ENCODE peak calls at places on chromosomes 13 and 19, in nine cellular contexts. R is IMR-90, H is tibial nerve, S is ovary, O is lower leg skin, Y is A549, J is HCT116, W is prostate gland, N is heart left ventricle. E is an unnamed sample.

GRCh38 chr13:29520671-29521070 is 74.8 kb downstream of the SLC7A1 start:
- DNase-seq in Y (no peak), W (no peak), R (peak), J (no peak), H (no peak), S (no peak), O (no peak), N (no peak), E (no peak)

GRCh38 chr13:42258747-42259146 is 13.2 kb upstream of the AKAP11 start:
- DNase-seq in N (no peak), R (no peak), O (no peak), S (no peak), Y (no peak), W (no peak), H (no peak), J (no peak), E (no peak)

GRCh38 chr13:90416519-90416918 is 931.0 kb upstream of the MIR17HG start:
- DNase-seq in H (peak), R (peak), W (no peak), J (no peak), S (no peak), Y (no peak), N (no peak), O (no peak), E (no peak)

GRCh38 chr13:110777251-110777820 is 63.8 kb downstream of the ING1 start:
- DNase-seq in H (no peak), W (no peak), J (no peak), Y (no peak), R (peak), O (no peak), S (no peak), N (no peak), E (no peak)

GRCh38 chr19:31066385-31066784 is 282.9 kb downstream of the TSHZ3 start:
- DNase-seq in O (peak), R (peak), W (no peak), H (peak), J (no peak), N (no peak), Y (peak), S (no peak), E (no peak)

GRCh38 chr13:51827254-51827653 is 17.7 kb downstream of the TMEM272 start:
- DNase-seq in N (no peak), H (no peak), Y (no peak), J (no peak), W (no peak), O (no peak), S (no peak), R (no peak), E (no peak)

GRCh38 chr19:45526143-45526542 is 18.9 kb downstream of the VASP start:
- DNase-seq in Y (peak), J (no peak), H (peak), R (peak), W (peak), N (peak), O (no peak), S (peak), E (no peak)

GRCh38 chr19:45442927-45443461 is 19.3 kb upstream of the ERCC1 start:
- DNase-seq in J (no peak), N (peak), W (no peak), O (no peak), H (peak), R (peak), S (no peak), Y (peak), E (peak)

GRCh38 chr13:97339019-97339988 is 94.7 kb upstream of the RAP2A start:
- DNase-seq in H (peak), J (no peak), N (peak), Y (peak), S (peak), W (no peak), R (peak), O (no peak), E (peak)

GRCh38 chr13:108433976-108434375 is 164.5 kb downstream of the TNFSF13B start:
- DNase-seq in Y (no peak), W (no peak), J (no peak), O (no peak), N (no peak), R (no peak), H (no peak), S (no peak), E (no peak)

GRCh38 chr19:58319241-58319640 is 7.6 kb upstream of the ZSCAN22 start:
- DNase-seq in H (no peak), R (no peak), O (no peak), S (no peak), J (no peak), Y (no peak), N (no peak), W (no peak), E (no peak)

GRCh38 chr13:92843549-92843948 is 383.1 kb upstream of the GPC6 start:
- DNase-seq in Y (no peak), W (no peak), O (no peak), S (no peak), N (no peak), J (no peak), R (peak), H (no peak), E (no peak)

GRCh38 chr13:77325371-77325941 is 1.4 kb downstream of the MYCBP2 start:
- DNase-seq in W (no peak), O (no peak), N (no peak), H (no peak), S (no peak), J (no peak), Y (no peak), R (no peak), E (no peak)

GRCh38 chr19:49231804-49232203 is 74.2 kb downstream of the TRPM4 start:
- DNase-seq in R (no peak), N (no peak), W (no peak), Y (no peak), O (no peak), S (no peak), H (no peak), J (no peak), E (no peak)

GRCh38 chr19:1812426-1813196 is 535 bp upstream of the ATP8B3 start:
- DNase-seq in O (peak), S (peak), Y (peak), R (peak), N (peak), H (peak), W (peak), J (peak), E (peak)

GRCh38 chr13:72565893-72566292 is 161.5 kb downstream of the MZT1 start:
- DNase-seq in Y (peak), N (no peak), R (peak), H (no peak), O (no peak), J (peak), S (no peak), W (no peak), E (peak)

GRCh38 chr19:46648070-46648960 is 12.3 kb upstream of the GNG8 start:
- DNase-seq in O (no peak), R (no peak), S (no peak), W (no peak), H (no peak), J (no peak), N (no peak), Y (no peak), E (no peak)

GRCh38 chr13:32737111-32737571 is 150.9 kb downstream of the PDS5B start:
- DNase-seq in N (no peak), O (no peak), R (no peak), J (no peak), W (peak), Y (no peak), S (no peak), H (no peak), E (no peak)

GRCh38 chr19:29578349-29578748 is 27.7 kb upstream of the POP4 start:
- DNase-seq in R (no peak), W (no peak), S (no peak), J (no peak), O (no peak), H (no peak), Y (no peak), N (no peak), E (no peak)

GRCh38 chr13:63551731-63552130 is 2136.1 kb upstream of the PCDH20 start:
- DNase-seq in R (no peak), J (no peak), W (no peak), S (no peak), O (no peak), N (no peak), Y (no peak), H (no peak), E (no peak)

GRCh38 chr19:13633109-13633508 is 126.8 kb upstream of the CACNA1A start:
- DNase-seq in O (no peak), W (no peak), N (no peak), J (no peak), R (peak), S (no peak), Y (no peak), H (no peak), E (no peak)

GRCh38 chr13:23722726-23723453 is 152.7 kb downstream of the TNFRSF19 start:
- DNase-seq in O (no peak), S (no peak), N (no peak), R (no peak), H (no peak), Y (no peak), J (no peak), W (no peak), E (no peak)

GRCh38 chr13:49410006-49410405 is 33.9 kb downstream of the CAB39L start:
- DNase-seq in S (no peak), H (no peak), J (no peak), Y (no peak), O (no peak), R (no peak), N (no peak), W (no peak), E (peak)

GRCh38 chr19:29404951-29405727 is 120.7 kb upstream of the VSTM2B start:
- DNase-seq in H (no peak), W (no peak), R (no peak), O (no peak), S (peak), N (no peak), Y (no peak), J (no peak), E (no peak)

GRCh38 chr13:21011378-21011777 is 50.0 kb downstream of the LATS2 start:
- DNase-seq in O (no peak), H (no peak), W (no peak), N (no peak), J (no peak), Y (no peak), S (no peak), R (no peak), E (no peak)

GRCh38 chr19:49120325-49120683 is 960 bp downstream of the PPFIA3 start:
- DNase-seq in W (no peak), Y (no peak), S (no peak), O (no peak), R (no peak), N (no peak), J (no peak), H (no peak), E (no peak)

GRCh38 chr13:99501952-99502310 is 659 bp downstream of the TM9SF2 start:
- DNase-seq in O (no peak), J (no peak), Y (peak), N (no peak), W (peak), S (no peak), H (no peak), R (peak), E (peak)

GRCh38 chr13:93422980-93423554 is 196.5 kb downstream of the GPC6 start:
- DNase-seq in O (no peak), S (no peak), R (no peak), W (no peak), J (no peak), Y (no peak), N (no peak), H (no peak), E (no peak)

GRCh38 chr19:34041922-34042521 is 130.3 kb upstream of the LSM14A start:
- DNase-seq in W (no peak), S (peak), Y (peak), R (peak), O (peak), N (peak), J (peak), H (peak), E (peak)

GRCh38 chr13:113900646-113901045 is 36.8 kb upstream of the GAS6 start:
- DNase-seq in O (peak), N (no peak), W (no peak), J (no peak), H (no peak), R (no peak), S (peak), Y (no peak), E (no peak)

GRCh38 chr13:113897966-113898365 is 34.1 kb upstream of the GAS6 start:
- DNase-seq in Y (no peak), O (no peak), W (no peak), R (no peak), J (no peak), S (no peak), H (no peak), N (no peak), E (no peak)

GRCh38 chr13:113895436-113895835 is 31.6 kb upstream of the GAS6 start:
- DNase-seq in Y (no peak), N (no peak), H (no peak), J (no peak), S (no peak), O (no peak), W (no peak), R (peak), E (no peak)

GRCh38 chr13:113898391-113898790 is 34.5 kb upstream of the GAS6 start:
- DNase-seq in O (peak), R (no peak), H (no peak), N (no peak), J (no peak), S (no peak), Y (no peak), W (no peak), E (no peak)

DNA sequence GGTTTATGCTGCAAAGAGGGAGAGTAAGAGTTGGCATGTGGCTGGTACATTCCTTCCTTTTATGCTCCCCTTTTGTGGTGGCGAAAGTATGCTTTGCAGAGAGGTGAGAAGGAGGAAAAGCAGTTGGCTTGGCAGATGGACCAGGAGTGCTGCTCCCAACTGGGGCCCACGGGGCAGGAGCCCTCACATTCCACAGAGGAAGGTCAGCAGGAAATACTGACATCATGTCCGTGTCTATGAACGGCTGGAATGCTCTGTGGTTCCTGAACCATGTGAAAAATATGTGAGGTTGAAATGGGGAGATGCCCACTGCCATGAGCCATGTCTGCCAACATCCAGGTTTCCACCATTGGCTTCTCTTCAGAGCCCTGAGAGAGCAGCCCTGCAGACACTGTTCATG is 33.3 kb upstream of the GAS6 start:
- DNase-seq in O (peak), H (no peak), J (no peak), R (peak), S (no peak), Y (peak), N (no peak), W (no peak), E (no peak)
- TF ChIP-seq POLR2A in O (no peak), H (no peak), J (no peak), R (peak), S (no peak), Y (no peak), N (no peak), W (no peak), E (no peak)

GRCh38 chr19:4122480-4122879 is 1.4 kb downstream of the MAP2K2 start:
- DNase-seq in W (no peak), Y (no peak), S (no peak), H (no peak), O (no peak), J (no peak), N (no peak), R (no peak), E (no peak)

GRCh38 chr19:4124638-4125037 is 716 bp upstream of the MAP2K2 start:
- DNase-seq in J (no peak), W (no peak), S (no peak), R (no peak), N (no peak), O (no peak), H (no peak), Y (no peak), E (no peak)

GRCh38 chr19:4121815-4122214 is 2.1 kb downstream of the MAP2K2 start:
- DNase-seq in W (no peak), Y (no peak), N (no peak), R (no peak), O (no peak), S (no peak), J (no peak), H (no peak), E (no peak)

GRCh38 chr19:4120933-4121612 is 2.8 kb downstream of the MAP2K2 start:
- DNase-seq in O (no peak), J (no peak), S (no peak), Y (no peak), W (no peak), H (no peak), R (no peak), N (no peak), E (no peak)

GRCh38 chr19:4123615-4124568 is at the start of gene MAP2K2:
- DNase-seq in O (peak), J (peak), W (peak), N (peak), H (peak), R (peak), Y (peak), S (peak), E (peak)
- TF ChIP-seq POLR2A in O (no peak), J (peak), W (peak), N (no peak), H (peak), R (peak), Y (peak), S (peak), E (peak)

GRCh38 chr13:36344173-36344572 is 2.0 kb downstream of the SPART start:
- DNase-seq in J (no peak), H (no peak), N (no peak), R (peak), S (peak), O (no peak), Y (peak), W (no peak), E (peak)

GRCh38 chr13:36343766-36344165 is 2.4 kb downstream of the SPART start:
- DNase-seq in R (no peak), H (no peak), Y (no peak), S (peak), O (no peak), N (no peak), J (no peak), W (no peak), E (peak)

GRCh38 chr13:36344886-36345437 is 1.2 kb downstream of the SPART start:
- DNase-seq in J (no peak), N (no peak), Y (no peak), R (no peak), H (no peak), O (no peak), W (peak), S (peak), E (peak)

GRCh38 chr13:36346222-36347083 is at the start of gene SPART:
- DNase-seq in H (peak), W (peak), J (no peak), R (peak), O (peak), S (peak), N (peak), Y (peak), E (peak)

DNA sequence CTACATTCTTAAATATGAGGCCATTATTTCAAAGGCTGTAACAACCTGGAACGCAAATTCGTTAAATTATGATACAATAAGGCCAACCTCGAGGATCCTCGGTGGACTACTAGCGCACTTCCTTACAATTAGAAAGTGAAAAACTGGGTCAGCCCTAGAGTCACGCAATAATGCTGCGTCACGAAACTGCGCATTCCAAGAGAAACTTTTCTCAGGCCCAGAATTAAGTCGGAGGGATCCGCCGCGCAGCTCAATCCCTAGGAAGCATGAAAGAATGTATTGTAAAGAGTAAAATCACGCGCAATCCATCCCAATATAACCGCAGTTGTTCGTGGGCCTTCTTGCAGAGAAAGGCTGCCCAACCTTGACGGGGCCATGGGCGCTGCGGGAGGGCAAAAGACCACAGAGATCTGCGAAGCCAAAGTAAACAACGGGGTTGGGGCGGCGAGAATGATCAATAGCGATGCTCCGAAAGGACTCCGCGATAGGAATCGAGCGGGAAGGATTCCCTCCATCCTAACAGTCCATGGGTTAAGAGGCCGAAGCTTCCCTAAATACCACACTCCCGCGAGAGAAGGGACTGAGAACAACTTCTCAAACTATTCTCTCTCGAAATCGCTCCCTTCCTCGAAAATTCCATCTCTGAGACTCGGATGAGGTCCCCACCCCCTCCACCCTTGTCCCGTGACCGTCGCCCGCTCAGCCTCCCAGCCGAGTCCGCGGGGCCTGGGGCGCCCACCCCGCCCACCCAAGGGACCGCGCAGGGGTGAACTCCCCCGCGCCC is 564 bp downstream of the SPART start:
- DNase-seq in J (no peak), O (peak), W (peak), N (peak), Y (peak), H (peak), S (peak), R (peak), E (peak)
- TF ChIP-seq POLR2A in J (no peak), O (peak), W (no peak), N (no peak), Y (no peak), H (peak), S (peak), R (peak), E (peak)

DNA sequence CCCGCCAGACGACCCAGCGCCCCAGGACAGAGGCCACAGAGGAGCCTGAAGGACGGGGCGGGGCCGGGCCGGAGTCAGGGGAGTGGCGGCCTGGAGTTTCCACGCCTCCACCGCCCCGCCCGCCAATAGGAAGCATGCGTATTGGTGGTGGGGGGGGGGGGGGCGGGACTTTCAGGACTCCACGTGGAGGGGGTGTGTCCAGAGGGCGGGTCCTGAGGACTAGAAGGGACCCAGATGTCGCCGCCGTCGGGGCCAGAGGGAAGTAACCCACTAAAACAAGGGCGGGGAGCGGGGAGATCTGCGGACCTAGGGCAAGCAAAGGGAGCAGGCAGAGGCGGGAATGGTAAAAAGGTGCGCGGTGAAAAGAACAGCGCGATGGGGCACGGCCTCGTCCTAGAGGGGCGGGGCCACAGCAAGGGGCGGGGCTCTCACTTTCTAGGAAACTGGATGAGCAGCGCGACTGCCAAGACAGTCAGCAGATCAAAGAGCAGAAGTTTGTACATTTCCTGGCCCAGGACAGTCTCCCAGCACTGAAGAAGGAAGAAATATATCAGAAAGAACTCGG is 2.8 kb upstream of the LENG1 start:
- DNase-seq in N (peak), R (peak), W (peak), S (peak), Y (peak), O (peak), J (peak), H (peak), E (peak)
- TF ChIP-seq POLR2A in N (no peak), R (no peak), W (peak), S (no peak), Y (no peak), O (no peak), J (no peak), H (no peak), E (no peak)

DNA sequence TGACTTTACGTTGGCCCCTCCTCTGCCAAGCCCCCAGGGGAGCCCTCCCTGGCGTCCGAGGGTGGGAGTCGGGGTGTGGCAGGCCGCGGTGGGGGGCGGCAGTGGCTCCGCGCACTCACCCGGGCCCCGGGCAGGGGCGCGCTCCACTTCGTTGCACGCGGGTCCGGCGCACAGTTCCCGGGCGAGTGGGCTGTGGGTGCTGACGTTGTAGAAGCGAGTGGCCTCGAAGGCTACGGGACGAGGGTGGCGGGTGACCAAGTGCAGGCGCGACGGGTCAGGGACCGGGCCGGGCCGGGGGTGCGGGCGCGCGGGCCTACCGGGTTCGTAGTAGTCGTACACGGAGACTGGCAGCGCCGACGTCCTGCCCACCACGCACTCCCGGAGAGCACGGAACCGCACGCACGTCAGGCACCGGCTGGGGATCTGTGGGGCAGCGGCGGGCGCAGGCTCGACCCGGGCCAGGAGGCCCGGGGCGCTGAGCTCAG is 8.8 kb downstream of the F2RL3 start:
- DNase-seq in S (no peak), Y (no peak), H (no peak), J (no peak), R (no peak), O (no peak), W (no peak), N (no peak), E (no peak)
- TF ChIP-seq POLR2A in S (peak), Y (no peak), H (peak), J (no peak), R (no peak), O (no peak), W (peak), N (no peak), E (no peak)

E was measured in erythroblast.